ENCODE peak calls at places on chromosomes 2 and 18, in seven cellular contexts. One of them, this sample, is unnamed. For H3K9me3, the result is how much of the 10 kb centered on the place peaks cover.

GRCh38 chr2:12227941-12228608 is 481.6 kb downstream of the LPIN1 start:
- DNase-seq in right lobe of liver: no peak
- DNase-seq in adipocyte: peak
- DNase-seq in MG63: no peak
- DNase-seq in fibroblast of lung: peak
- DNase-seq in body of pancreas: no peak
- DNase-seq in ovary: no peak
- DNase-seq in this sample: no peak

GRCh38 chr2:127053731-127054603 is 53.0 kb downstream of the BIN1 start:
- DNase-seq in MG63: no peak
- DNase-seq in right lobe of liver: peak
- DNase-seq in adipocyte: no peak
- DNase-seq in fibroblast of lung: peak
- DNase-seq in ovary: peak
- DNase-seq in body of pancreas: peak
- DNase-seq in this sample: no peak

GRCh38 chr2:113135354-113135753 is 8.0 kb downstream of the IL1RN start:
- DNase-seq in fibroblast of lung: no peak
- DNase-seq in ovary: no peak
- DNase-seq in MG63: no peak
- DNase-seq in adipocyte: no peak
- DNase-seq in right lobe of liver: no peak
- DNase-seq in body of pancreas: no peak
- DNase-seq in this sample: no peak

GRCh38 chr2:234203135-234203984 is 152.9 kb downstream of the SPP2 start:
- DNase-seq in MG63: peak
- DNase-seq in ovary: no peak
- DNase-seq in body of pancreas: no peak
- DNase-seq in adipocyte: peak
- DNase-seq in right lobe of liver: no peak
- DNase-seq in fibroblast of lung: peak
- DNase-seq in this sample: no peak

GRCh38 chr2:72827999-72828646 is 2.3 kb upstream of the EXOC6B start:
- DNase-seq in right lobe of liver: no peak
- DNase-seq in fibroblast of lung: peak
- DNase-seq in adipocyte: peak
- DNase-seq in MG63: peak
- DNase-seq in ovary: no peak
- DNase-seq in body of pancreas: no peak
- DNase-seq in this sample: peak

GRCh38 chr2:45652090-45653050 is 895 bp downstream of the PRKCE start:
- DNase-seq in MG63: peak
- DNase-seq in body of pancreas: peak
- DNase-seq in right lobe of liver: peak
- DNase-seq in ovary: peak
- DNase-seq in fibroblast of lung: peak
- DNase-seq in adipocyte: peak
- DNase-seq in this sample: peak

GRCh38 chr2:96251721-96252292 is 14.0 kb downstream of the TMEM127 start:
- DNase-seq in ovary: no peak
- DNase-seq in MG63: peak
- DNase-seq in adipocyte: peak
- DNase-seq in fibroblast of lung: peak
- DNase-seq in body of pancreas: peak
- DNase-seq in right lobe of liver: no peak
- DNase-seq in this sample: peak

GRCh38 chr2:126736133-126736874 is 80.3 kb downstream of the GYPC start:
- DNase-seq in adipocyte: no peak
- DNase-seq in ovary: no peak
- DNase-seq in right lobe of liver: no peak
- DNase-seq in fibroblast of lung: peak
- DNase-seq in MG63: no peak
- DNase-seq in body of pancreas: no peak
- DNase-seq in this sample: peak

GRCh38 chr2:121085801-121086200 is 199.2 kb downstream of the TFCP2L1 start:
- DNase-seq in MG63: no peak
- DNase-seq in adipocyte: no peak
- DNase-seq in fibroblast of lung: no peak
- DNase-seq in body of pancreas: peak
- DNase-seq in right lobe of liver: no peak
- DNase-seq in ovary: no peak
- DNase-seq in this sample: peak

GRCh38 chr2:200703132-200703925 is 108.4 kb upstream of the BZW1 start:
- DNase-seq in MG63: no peak
- DNase-seq in ovary: no peak
- DNase-seq in adipocyte: peak
- DNase-seq in body of pancreas: peak
- DNase-seq in right lobe of liver: no peak
- DNase-seq in fibroblast of lung: peak
- DNase-seq in this sample: peak

GRCh38 chr2:95041060-95041823 is 15.7 kb downstream of the MAL start:
- DNase-seq in adipocyte: no peak
- DNase-seq in right lobe of liver: peak
- DNase-seq in fibroblast of lung: no peak
- DNase-seq in MG63: no peak
- DNase-seq in ovary: no peak
- DNase-seq in body of pancreas: no peak
- DNase-seq in this sample: no peak

GRCh38 chr18:22032392-22032961 is 136.9 kb upstream of the GATA6 start:
- DNase-seq in MG63: peak
- DNase-seq in fibroblast of lung: peak
- DNase-seq in body of pancreas: peak
- DNase-seq in right lobe of liver: no peak
- DNase-seq in adipocyte: peak
- DNase-seq in ovary: no peak
- DNase-seq in this sample: peak

GRCh38 chr2:169839954-169840746 is 12.9 kb downstream of the UBR3 start:
- DNase-seq in adipocyte: no peak
- DNase-seq in MG63: no peak
- DNase-seq in body of pancreas: no peak
- DNase-seq in ovary: no peak
- DNase-seq in right lobe of liver: no peak
- DNase-seq in fibroblast of lung: no peak
- DNase-seq in this sample: peak

GRCh38 chr18:58726671-58727070 is 55.4 kb downstream of the MALT1 start:
- DNase-seq in fibroblast of lung: no peak
- DNase-seq in ovary: no peak
- DNase-seq in MG63: no peak
- DNase-seq in right lobe of liver: no peak
- DNase-seq in adipocyte: no peak
- DNase-seq in body of pancreas: no peak
- DNase-seq in this sample: no peak

GRCh38 chr2:221390846-221391245 is 181.3 kb downstream of the EPHA4 start:
- DNase-seq in body of pancreas: no peak
- DNase-seq in ovary: no peak
- DNase-seq in fibroblast of lung: no peak
- DNase-seq in MG63: no peak
- DNase-seq in adipocyte: no peak
- DNase-seq in right lobe of liver: no peak
- DNase-seq in this sample: no peak

GRCh38 chr2:46731280-46731679 is 184.3 kb downstream of the MCFD2 start:
- DNase-seq in MG63: no peak
- DNase-seq in fibroblast of lung: no peak
- DNase-seq in right lobe of liver: no peak
- DNase-seq in adipocyte: no peak
- DNase-seq in body of pancreas: no peak
- DNase-seq in ovary: no peak
- DNase-seq in this sample: no peak

GRCh38 chr2:72098935-72099334 is 48.7 kb downstream of the CYP26B1 start:
- DNase-seq in adipocyte: no peak
- DNase-seq in fibroblast of lung: no peak
- DNase-seq in MG63: no peak
- DNase-seq in right lobe of liver: no peak
- DNase-seq in ovary: no peak
- DNase-seq in body of pancreas: no peak
- DNase-seq in this sample: no peak

GRCh38 chr2:101038455-101039255 is 36.6 kb downstream of the RPL31 start:
- DNase-seq in fibroblast of lung: peak
- DNase-seq in MG63: peak
- DNase-seq in adipocyte: peak
- DNase-seq in ovary: no peak
- DNase-seq in right lobe of liver: no peak
- DNase-seq in body of pancreas: no peak
- DNase-seq in this sample: no peak

GRCh38 chr2:10654069-10654468 is 35.7 kb downstream of the NOL10 start:
- DNase-seq in fibroblast of lung: peak
- DNase-seq in adipocyte: peak
- DNase-seq in right lobe of liver: no peak
- DNase-seq in body of pancreas: no peak
- DNase-seq in ovary: no peak
- DNase-seq in MG63: no peak
- DNase-seq in this sample: no peak

GRCh38 chr2:119801040-119801439 is 41.3 kb downstream of the PTPN4 start:
- DNase-seq in ovary: no peak
- DNase-seq in fibroblast of lung: no peak
- DNase-seq in right lobe of liver: no peak
- DNase-seq in body of pancreas: no peak
- DNase-seq in MG63: no peak
- DNase-seq in adipocyte: no peak
- DNase-seq in this sample: no peak

GRCh38 chr2:119803101-119803500 is 43.4 kb downstream of the PTPN4 start:
- DNase-seq in body of pancreas: no peak
- DNase-seq in MG63: no peak
- DNase-seq in right lobe of liver: no peak
- DNase-seq in adipocyte: no peak
- DNase-seq in ovary: no peak
- DNase-seq in fibroblast of lung: no peak
- DNase-seq in this sample: no peak

GRCh38 chr2:119795309-119796303 is 35.9 kb downstream of the PTPN4 start:
- DNase-seq in right lobe of liver: no peak
- DNase-seq in fibroblast of lung: no peak
- DNase-seq in adipocyte: no peak
- DNase-seq in ovary: no peak
- DNase-seq in body of pancreas: no peak
- DNase-seq in MG63: no peak
- DNase-seq in this sample: no peak

DNA sequence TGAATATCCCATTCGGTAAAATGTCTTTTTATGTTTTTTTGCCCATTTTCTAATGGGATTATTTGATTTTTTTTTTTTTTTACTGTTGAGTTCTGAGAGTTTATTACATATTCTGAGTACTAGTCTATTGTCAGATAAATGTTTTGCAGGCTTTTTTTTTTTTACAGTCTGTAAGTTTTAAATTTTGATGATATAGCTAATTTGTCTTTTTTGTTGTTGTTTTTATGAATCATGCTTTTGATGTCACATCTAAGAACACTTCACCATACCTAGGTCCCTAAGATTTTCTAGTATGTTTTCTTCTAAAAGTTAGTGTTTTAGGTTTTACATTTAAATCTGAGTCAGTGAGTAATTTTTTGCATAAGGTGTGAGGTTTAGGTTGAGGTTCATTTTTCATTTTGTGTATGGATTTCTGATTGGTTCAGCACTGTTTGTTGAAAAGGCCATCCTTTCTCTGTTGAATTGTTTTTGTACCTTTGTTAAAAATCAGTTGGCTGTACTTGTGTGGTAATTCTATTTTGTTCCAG is 40.7 kb downstream of the PTPN4 start:
- DNase-seq in MG63: no peak
- DNase-seq in ovary: no peak
- DNase-seq in right lobe of liver: no peak
- DNase-seq in body of pancreas: no peak
- DNase-seq in adipocyte: no peak
- DNase-seq in fibroblast of lung: no peak
- DNase-seq in this sample: no peak
- H3K9me3 ChIP-seq in MG63: under half
- H3K9me3 ChIP-seq in ovary: under half
- H3K9me3 ChIP-seq in right lobe of liver: under half
- H3K9me3 ChIP-seq in body of pancreas: under half
- H3K9me3 ChIP-seq in adipocyte: under half
- H3K9me3 ChIP-seq in fibroblast of lung: under half
- H3K9me3 ChIP-seq in this sample: under half

DNA sequence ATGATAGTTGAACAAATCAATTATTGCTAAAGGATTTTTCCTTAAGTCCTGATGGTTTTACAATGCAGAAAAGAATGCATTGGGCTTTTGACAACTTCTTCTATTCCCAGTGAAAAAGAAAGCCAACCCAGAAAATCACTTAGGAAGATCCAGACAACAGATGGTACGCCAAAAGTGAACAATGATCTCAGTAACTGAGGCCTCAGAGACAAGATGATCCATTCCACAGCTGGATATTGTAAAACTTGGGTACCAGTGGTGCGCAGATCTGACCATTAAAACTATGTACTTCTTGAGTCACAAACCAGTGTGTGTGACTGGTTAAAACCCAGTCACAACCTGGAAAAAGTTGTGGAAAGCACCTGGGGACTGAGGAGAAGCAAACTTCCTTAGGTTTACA is 173.5 kb downstream of the ETAA1 start:
- DNase-seq in adipocyte: no peak
- DNase-seq in right lobe of liver: no peak
- DNase-seq in fibroblast of lung: no peak
- DNase-seq in ovary: no peak
- DNase-seq in body of pancreas: no peak
- DNase-seq in MG63: no peak
- DNase-seq in this sample: no peak
- H3K9me3 ChIP-seq in adipocyte: under half
- H3K9me3 ChIP-seq in right lobe of liver: under half
- H3K9me3 ChIP-seq in fibroblast of lung: under half
- H3K9me3 ChIP-seq in ovary: under half
- H3K9me3 ChIP-seq in body of pancreas: under half
- H3K9me3 ChIP-seq in MG63: under half
- H3K9me3 ChIP-seq in this sample: under half

GRCh38 chr2:89781962-89782361 is 1090.5 kb downstream of the RPIA start:
- DNase-seq in adipocyte: no peak
- DNase-seq in MG63: no peak
- DNase-seq in fibroblast of lung: no peak
- DNase-seq in ovary: no peak
- DNase-seq in right lobe of liver: no peak
- DNase-seq in body of pancreas: no peak
- DNase-seq in this sample: no peak
- H3K9me3 ChIP-seq in adipocyte: half or more
- H3K9me3 ChIP-seq in MG63: half or more
- H3K9me3 ChIP-seq in fibroblast of lung: under half
- H3K9me3 ChIP-seq in ovary: under half
- H3K9me3 ChIP-seq in right lobe of liver: under half
- H3K9me3 ChIP-seq in body of pancreas: under half
- H3K9me3 ChIP-seq in this sample: half or more

GRCh38 chr2:240637901-240638175 is 12.6 kb downstream of the GPR35 start:
- DNase-seq in MG63: no peak
- DNase-seq in right lobe of liver: no peak
- DNase-seq in fibroblast of lung: no peak
- DNase-seq in body of pancreas: no peak
- DNase-seq in adipocyte: no peak
- DNase-seq in ovary: no peak
- DNase-seq in this sample: no peak

GRCh38 chr2:240638517-240639160 is 13.4 kb downstream of the GPR35 start:
- DNase-seq in MG63: no peak
- DNase-seq in fibroblast of lung: no peak
- DNase-seq in adipocyte: peak
- DNase-seq in body of pancreas: peak
- DNase-seq in ovary: peak
- DNase-seq in right lobe of liver: no peak
- DNase-seq in this sample: no peak

GRCh38 chr2:240635998-240636547 is 10.8 kb downstream of the GPR35 start:
- DNase-seq in body of pancreas: no peak
- DNase-seq in MG63: no peak
- DNase-seq in right lobe of liver: peak
- DNase-seq in ovary: no peak
- DNase-seq in fibroblast of lung: no peak
- DNase-seq in adipocyte: no peak
- DNase-seq in this sample: no peak

GRCh38 chr2:240636563-240637115 is 11.4 kb downstream of the GPR35 start:
- DNase-seq in fibroblast of lung: no peak
- DNase-seq in adipocyte: no peak
- DNase-seq in MG63: no peak
- DNase-seq in right lobe of liver: peak
- DNase-seq in ovary: no peak
- DNase-seq in body of pancreas: no peak
- DNase-seq in this sample: no peak

GRCh38 chr2:240637116-240637900 is 12.0 kb downstream of the GPR35 start:
- DNase-seq in ovary: no peak
- DNase-seq in MG63: no peak
- DNase-seq in body of pancreas: no peak
- DNase-seq in fibroblast of lung: no peak
- DNase-seq in right lobe of liver: peak
- DNase-seq in adipocyte: no peak
- DNase-seq in this sample: no peak
- H3K9me3 ChIP-seq in ovary: under half
- H3K9me3 ChIP-seq in MG63: under half
- H3K9me3 ChIP-seq in body of pancreas: under half
- H3K9me3 ChIP-seq in fibroblast of lung: under half
- H3K9me3 ChIP-seq in right lobe of liver: under half
- H3K9me3 ChIP-seq in adipocyte: under half
- H3K9me3 ChIP-seq in this sample: under half

This sample was measured in cardiac muscle cell.